ENCODE peak calls at places on chromosomes 6 and 20, in six cellular contexts. O is fibroblast of lung; V is keratinocyte; K is naive thymus-derived CD4-positive, alpha-beta T cell; E is PC-3; F is OCI-LY7. B is an unnamed sample.

GRCh38 chr6:129120856-129121255 is 237.9 kb downstream of the LAMA2 start:
- DNase-seq in O (no peak), V (no peak), K (no peak), E (no peak), F (no peak), B (no peak)

GRCh38 chr6:109052852-109053251 is 41.8 kb downstream of the SESN1 start:
- DNase-seq in O (no peak), V (no peak), K (no peak), E (no peak), F (no peak), B (no peak)

GRCh38 chr20:35451295-35451694 is 4.1 kb upstream of the CEP250 start:
- DNase-seq in O (no peak), V (peak; percentile 94), K (no peak), E (no peak), F (no peak), B (no peak)

GRCh38 chr6:125858427-125859320 is 67.9 kb downstream of the NCOA7 start:
- DNase-seq in O (peak; percentile 75), V (no peak), K (no peak), E (peak; percentile 85), F (no peak), B (no peak)

GRCh38 chr6:157845493-157846259 is 22.6 kb downstream of the SNX9 start:
- DNase-seq in O (no peak), V (no peak), K (no peak), E (peak; percentile 31), F (no peak), B (no peak)

GRCh38 chr6:162443101-162443500 is 284.5 kb downstream of the PRKN start:
- DNase-seq in O (no peak), V (no peak), K (no peak), E (peak; percentile 54), F (no peak), B (no peak)

GRCh38 chr20:364905-365794 is 15.4 kb upstream of the TRIB3 start:
- DNase-seq in O (no peak), V (peak; percentile 99), K (no peak), E (peak; percentile 97), F (peak; percentile 27), B (no peak)

GRCh38 chr6:165804331-165805066 is 141.5 kb upstream of the PDE10A start:
- DNase-seq in O (no peak), V (no peak), K (no peak), E (no peak), F (no peak), B (no peak)

GRCh38 chr20:31894980-31895675 is 24.7 kb downstream of the TTLL9 start:
- DNase-seq in O (peak; percentile 20), V (no peak), K (no peak), E (peak; percentile 72), F (peak; percentile 64), B (no peak)

GRCh38 chr6:167270499-167271307 is 20.4 kb upstream of the UNC93A start:
- DNase-seq in O (no peak), V (no peak), K (no peak), E (no peak), F (no peak), B (no peak)

GRCh38 chr6:132830236-132830799 is 15.9 kb downstream of the RPS12 start:
- DNase-seq in O (peak; percentile 72), V (no peak), K (no peak), E (peak; percentile 60), F (peak; percentile 25), B (no peak)

GRCh38 chr20:62489186-62489939 is 13.6 kb upstream of the GATA5 start:
- DNase-seq in O (no peak), V (peak; percentile 35), K (no peak), E (peak; percentile 77), F (no peak), B (no peak)

GRCh38 chr6:140040391-140040790 is 665.9 kb upstream of the CITED2 start:
- DNase-seq in O (peak; percentile 29), V (peak; percentile 38), K (no peak), E (peak; percentile 67), F (no peak), B (no peak)

GRCh38 chr20:1324598-1325172 is 4.3 kb downstream of the SDCBP2 start:
- DNase-seq in O (peak; percentile 90), V (no peak), K (no peak), E (peak; percentile 66), F (no peak), B (peak; percentile 38)

DNA sequence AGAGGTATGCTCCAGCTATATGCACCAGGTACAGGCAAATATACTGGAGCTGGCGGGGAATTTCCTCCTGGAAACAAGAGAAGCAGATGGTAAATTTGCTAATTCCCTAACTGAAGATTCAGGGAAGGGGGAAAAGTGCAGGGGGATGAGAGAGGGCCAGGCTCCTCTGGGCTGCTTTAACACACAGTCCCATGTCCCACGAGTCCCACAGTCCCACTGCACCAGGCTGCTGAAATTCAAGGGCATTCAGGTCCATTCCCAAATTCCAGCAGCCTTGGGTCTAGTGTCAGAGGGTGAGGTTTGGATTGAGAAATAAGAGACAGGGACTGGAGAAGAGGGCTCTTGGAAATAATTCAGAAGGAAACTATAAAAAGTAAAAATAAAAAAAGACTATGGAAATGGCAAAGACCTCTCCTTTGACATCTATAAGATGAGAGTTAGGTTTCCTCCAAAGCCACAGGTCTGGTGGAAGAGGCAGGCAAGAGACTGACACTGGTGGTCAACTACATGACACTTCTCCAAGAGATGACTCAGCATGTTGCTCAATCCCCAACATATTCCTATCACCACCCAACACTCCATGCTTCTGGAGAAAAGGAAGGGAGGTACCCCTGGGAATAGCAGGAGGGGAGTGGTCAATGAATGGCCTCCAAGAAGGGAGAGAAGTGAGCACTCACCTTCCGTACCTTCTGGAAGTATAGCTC is 69.2 kb downstream of the TRAM2 start:
- DNase-seq in O (peak; percentile 87), V (no peak), K (no peak), E (peak; percentile 35), F (no peak), B (no peak)
- H3K4me1 ChIP-seq in O (peaks cover 57% of the 10 kb centered on the region), V (peaks cover 52% of the 10 kb centered on the region), K (no peaks in the 10 kb centered on the region), E (peaks cover 43% of the 10 kb centered on the region), F (peaks cover 20% of the 10 kb centered on the region), B (no peaks in the 10 kb centered on the region)

GRCh38 chr6:147507162-147508072 is 1.1 kb upstream of the SAMD5 start:
- DNase-seq in O (no peak), V (no peak), K (no peak), E (peak; percentile 33), F (no peak), B (no peak)

GRCh38 chr6:147509900-147510299 is 1.4 kb downstream of the SAMD5 start:
- DNase-seq in O (no peak), V (no peak), K (no peak), E (no peak), F (no peak), B (no peak)

GRCh38 chr6:147508871-147509608 is 550 bp downstream of the SAMD5 start:
- DNase-seq in O (no peak), V (no peak), K (no peak), E (no peak), F (no peak), B (no peak)

GRCh38 chr6:147508073-147508870 is at the start of gene SAMD5:
- DNase-seq in O (peak; percentile 72), V (no peak), K (no peak), E (peak; percentile 75), F (no peak), B (no peak)

DNA sequence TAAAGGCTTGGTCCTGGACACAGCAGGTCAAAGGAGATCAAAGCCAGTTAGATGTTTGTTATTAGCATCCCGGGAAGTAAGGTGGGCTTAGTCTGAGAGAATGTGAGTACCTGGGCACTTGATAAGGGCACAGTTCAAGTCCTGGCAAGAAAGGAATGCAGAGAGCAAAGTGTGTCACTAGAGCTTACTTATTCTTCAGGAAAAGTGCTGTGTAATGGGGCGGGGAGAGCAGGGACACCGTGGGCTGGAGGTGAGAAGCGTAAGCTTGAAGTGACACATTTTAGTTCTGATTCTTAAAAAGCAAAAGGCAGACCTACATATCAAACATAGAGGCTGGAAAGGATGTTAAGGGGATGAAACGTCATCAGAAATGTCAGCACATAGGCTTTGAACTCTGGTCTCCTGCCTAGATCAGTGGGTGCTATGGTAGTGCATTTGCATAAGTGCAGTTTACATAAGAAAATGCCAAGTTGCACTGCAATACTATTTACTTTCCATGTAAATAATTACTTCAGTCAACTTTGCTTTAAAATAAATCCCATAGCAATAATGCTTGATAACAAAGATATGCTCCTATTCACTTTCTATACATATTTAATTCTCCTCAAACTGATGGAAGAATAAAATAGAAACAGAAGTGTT is 2.6 kb downstream of the SAMD5 start:
- DNase-seq in O (no peak), V (no peak), K (no peak), E (no peak), F (no peak), B (no peak)
- H3K4me3 ChIP-seq in O (peak overlapping the region; percentile 75), V (peak overlapping the region; percentile 4), K (no peak overlapping the region), E (no peak overlapping the region), F (no peak overlapping the region), B (no peak overlapping the region)

DNA sequence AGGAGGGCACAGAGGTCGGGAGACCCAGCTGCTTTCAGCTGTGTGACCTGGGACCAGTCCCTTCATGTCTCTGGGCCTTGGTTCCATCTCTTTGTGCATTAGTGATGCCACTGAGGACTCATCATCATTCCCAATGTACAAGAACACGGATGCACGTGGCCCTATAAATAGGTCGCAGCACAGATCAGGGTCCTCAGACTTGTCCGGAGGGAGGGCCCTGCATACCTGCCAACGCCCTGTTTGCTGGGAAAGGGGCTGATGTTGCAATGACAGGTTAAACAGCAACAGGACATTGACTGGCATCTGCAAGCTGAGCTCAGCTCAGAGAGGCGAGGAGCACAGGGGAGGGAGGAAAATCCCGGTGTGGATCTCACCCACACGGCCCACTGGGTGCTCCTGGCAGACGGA is 21.8 kb downstream of the TGM2 start:
- DNase-seq in O (no peak), V (no peak), K (no peak), E (peak; percentile 69), F (no peak), B (no peak)
- H3K36me3 ChIP-seq in O (peaks cover 13% of the 10 kb centered on the region), V (peaks cover 2% of the 10 kb centered on the region), K (no peaks in the 10 kb centered on the region), E (peaks cover 57% of the 10 kb centered on the region), F (no peaks in the 10 kb centered on the region), B (no peaks in the 10 kb centered on the region)

GRCh38 chr6:10583509-10583908 is 62.4 kb downstream of the GCNT2 start:
- DNase-seq in O (no peak), V (no peak), K (no peak), E (no peak), F (no peak), B (no peak)

GRCh38 chr6:10584607-10585006 is 63.5 kb downstream of the GCNT2 start:
- DNase-seq in O (no peak), V (no peak), K (no peak), E (no peak), F (no peak), B (no peak)

GRCh38 chr6:10585232-10585887 is 64.2 kb downstream of the GCNT2 start:
- DNase-seq in O (peak; percentile 20), V (no peak), K (no peak), E (no peak), F (no peak), B (no peak)

GRCh38 chr6:10579803-10580202 is 58.7 kb downstream of the GCNT2 start:
- DNase-seq in O (no peak), V (no peak), K (no peak), E (no peak), F (no peak), B (no peak)

DNA sequence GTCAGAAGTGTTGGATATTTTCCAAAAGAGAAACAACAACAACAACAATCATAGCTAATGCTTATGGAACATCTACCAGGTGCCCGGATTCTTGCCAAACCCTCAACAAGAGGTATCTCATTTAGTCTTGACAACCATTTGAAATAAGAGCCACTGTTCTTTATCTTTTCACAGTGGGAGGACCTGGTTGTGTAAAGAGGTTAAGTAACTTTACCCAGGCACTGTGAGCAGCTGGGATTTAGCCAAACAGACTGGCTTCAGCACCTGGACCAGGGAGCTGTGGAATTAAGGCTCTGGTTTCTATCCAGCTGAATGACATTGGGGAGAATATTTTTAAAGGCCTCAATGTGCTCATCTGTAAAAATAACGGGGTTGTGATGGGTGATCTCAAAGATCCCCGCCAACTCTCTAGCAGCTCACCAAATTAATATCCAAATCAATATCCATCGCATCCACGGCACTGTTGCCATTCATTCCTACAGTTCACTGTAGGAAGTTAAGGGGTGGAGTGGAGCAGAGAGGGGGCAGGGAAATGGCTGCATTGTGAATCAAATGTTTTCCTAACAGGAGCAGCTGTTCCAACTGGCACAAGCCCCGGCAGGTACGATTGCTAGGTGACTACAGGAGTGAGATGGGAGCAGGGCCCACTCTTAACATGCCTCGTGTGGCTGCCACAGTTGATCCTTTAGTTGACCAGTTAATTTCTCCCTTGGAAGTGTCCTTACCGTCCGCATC is 61.8 kb downstream of the GCNT2 start:
- DNase-seq in O (no peak), V (no peak), K (no peak), E (no peak), F (no peak), B (no peak)
- H3K4me1 ChIP-seq in O (no peaks in the 10 kb centered on the region), V (peaks cover 12% of the 10 kb centered on the region), K (no peaks in the 10 kb centered on the region), E (no peaks in the 10 kb centered on the region), F (no peaks in the 10 kb centered on the region), B (no peaks in the 10 kb centered on the region)